ENCODE peak calls at places on chromosome 9, in four cellular contexts. E is left ventricle myocardium inferior, P is DND-41, H is heart left ventricle. Z is an unnamed sample.

GRCh38 chr9:107667700-107668099 is 178.1 kb upstream of the KLF4 start:
- DNase-seq in H (peak), P (no peak), E (peak), Z (no peak)

GRCh38 chr9:89854715-89855475 is 250.1 kb downstream of the GADD45G start:
- DNase-seq in P (no peak), H (no peak), E (no peak), Z (no peak)

GRCh38 chr9:91039835-91040140 is 238.2 kb downstream of the SYK start:
- DNase-seq in P (no peak), E (no peak), H (no peak), Z (no peak)

GRCh38 chr9:78865757-78866156 is 568.8 kb downstream of the PSAT1 start:
- DNase-seq in P (no peak), E (no peak), H (no peak), Z (no peak)

GRCh38 chr9:108473209-108474112 is 382.3 kb downstream of the ACTL7B start:
- DNase-seq in P (no peak), H (no peak), E (no peak), Z (no peak)

GRCh38 chr9:30116673-30117217 is 2267.7 kb upstream of the ACO1 start:
- DNase-seq in H (no peak), P (no peak), E (no peak), Z (no peak)

GRCh38 chr9:113523421-113524141 is 60.1 kb downstream of the RGS3 start:
- DNase-seq in P (peak), E (peak), H (peak), Z (peak)

GRCh38 chr9:534886-535285 is 306.6 kb upstream of the DMRT1 start:
- DNase-seq in H (peak), E (peak), P (no peak), Z (no peak)

GRCh38 chr9:96587916-96588315 is 31.7 kb downstream of the CDC14B start:
- DNase-seq in E (no peak), H (no peak), P (peak), Z (no peak)

GRCh38 chr9:114696814-114697544 is 15.0 kb upstream of the TEX48 start:
- DNase-seq in P (no peak), E (no peak), H (no peak), Z (no peak)

DNA sequence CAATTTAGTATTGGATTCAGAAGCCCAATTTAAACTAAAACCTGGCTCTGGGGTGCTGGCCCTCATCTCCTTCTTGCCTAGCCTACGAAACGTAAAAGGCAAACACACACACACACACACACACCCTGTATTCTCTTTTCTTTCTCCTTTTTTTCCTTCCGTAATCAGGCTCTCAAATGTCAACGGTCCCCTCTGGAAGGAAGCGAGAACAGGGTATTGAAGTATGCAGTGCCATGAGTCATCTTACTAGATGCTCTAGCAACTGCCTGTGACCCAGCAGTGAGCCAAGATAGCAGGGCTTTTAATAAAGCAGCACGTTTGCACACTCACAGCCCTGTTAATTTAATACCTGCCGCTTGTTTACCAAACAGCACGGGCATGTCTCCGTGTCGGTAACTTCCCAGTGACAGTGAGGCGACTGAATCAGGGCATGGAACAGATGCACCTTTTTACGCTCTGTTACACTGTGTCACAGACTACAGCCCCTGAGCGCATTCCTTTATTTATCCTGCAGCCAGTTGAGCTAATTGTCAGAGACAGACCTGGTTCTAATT is 243.8 kb downstream of the BNC2 start:
- DNase-seq in P (no peak), E (no peak), H (no peak), Z (no peak)
- H3K4me3 ChIP-seq in P (no peak), E (no peak), H (no peak), Z (no peak)

DNA sequence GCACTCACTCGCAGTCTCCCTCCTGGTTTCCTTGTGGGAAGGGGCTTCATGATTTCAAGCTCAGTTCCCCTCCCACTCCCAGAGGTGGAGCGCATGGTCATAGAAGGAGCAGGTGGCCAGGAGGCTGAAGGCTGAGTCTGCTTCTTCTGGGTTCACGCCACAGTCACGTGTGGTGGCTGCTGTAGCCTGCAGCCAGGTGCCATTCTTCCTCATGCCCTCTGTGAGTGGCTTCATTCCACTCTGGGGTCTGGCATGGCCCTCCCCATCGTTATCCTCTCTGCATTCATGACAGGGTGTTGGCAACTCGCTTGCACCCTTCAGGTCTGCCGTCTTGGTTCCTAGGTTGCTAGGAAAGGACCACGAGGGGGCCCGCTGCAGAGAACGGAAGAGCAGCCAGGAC is 3.5 kb downstream of the MRPL41 start:
- DNase-seq in P (no peak), E (no peak), H (no peak), Z (no peak)
- H3K27ac ChIP-seq in P (no peak), E (peak), H (peak), Z (no peak)

DNA sequence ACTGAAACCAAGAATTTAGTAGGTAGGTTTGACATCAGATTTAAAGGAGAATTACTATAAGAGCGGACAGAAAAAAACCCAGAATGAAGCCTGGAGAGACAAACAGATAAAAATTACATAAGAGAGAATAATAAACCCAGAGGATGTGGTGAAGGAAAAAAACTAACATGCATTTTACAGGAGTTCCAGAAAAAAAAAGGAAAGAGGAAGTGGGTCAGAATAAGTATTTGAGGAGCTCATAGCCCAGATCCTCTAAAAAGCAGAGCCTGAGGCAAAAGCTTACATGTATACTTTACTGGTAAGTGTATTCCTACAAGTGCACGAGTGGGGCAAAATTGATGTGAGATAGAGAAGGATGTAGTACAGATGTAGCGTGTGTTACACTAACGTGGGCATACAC is 43.1 kb upstream of the NAA35 start:
- DNase-seq in E (no peak), H (no peak), P (no peak), Z (no peak)
- H3K4me3 ChIP-seq in E (no peak), H (no peak), P (no peak), Z (no peak)

GRCh38 chr9:124761710-124762109 is 9.4 kb downstream of the NR6A1 start:
- DNase-seq in H (no peak), E (no peak), P (no peak), Z (no peak)
- H3K27ac ChIP-seq in H (no peak), E (no peak), P (no peak), Z (no peak)

GRCh38 chr9:128819716-128820664 is 1.7 kb downstream of the ENDOG start:
- DNase-seq in E (peak), P (no peak), H (peak), Z (no peak)
- H3K4me3 ChIP-seq in E (peak), P (no peak), H (peak), Z (no peak)

GRCh38 chr9:92600742-92601261 is 65.0 kb upstream of the ECM2 start:
- DNase-seq in P (no peak), E (no peak), H (no peak), Z (no peak)
- H3K27ac ChIP-seq in P (no peak), E (peak), H (peak), Z (no peak)

DNA sequence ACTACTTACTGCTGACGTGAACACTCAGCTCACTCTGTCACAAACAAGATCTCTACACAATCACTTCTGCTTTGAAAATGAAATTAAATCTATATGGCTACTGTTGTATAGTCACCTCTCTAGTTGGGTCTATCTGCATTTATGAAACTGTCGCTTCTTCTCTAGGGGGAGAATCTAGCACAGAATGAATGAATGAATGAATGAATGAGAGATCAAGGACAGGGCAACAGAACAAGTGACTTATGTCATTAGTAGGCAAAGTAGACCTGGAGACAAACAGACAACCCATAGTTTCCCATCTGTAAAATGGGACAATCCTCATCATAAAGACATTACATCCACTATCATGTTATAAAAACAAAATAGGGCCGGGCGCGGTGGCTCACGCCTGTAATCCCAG is 13.4 kb downstream of the PTCH1 start:
- DNase-seq in P (no peak), E (no peak), H (no peak), Z (no peak)
- H3K4me3 ChIP-seq in P (no peak), E (no peak), H (no peak), Z (no peak)